ENCODE peak calls at places on chromosomes 6 and 20, in ten cellular contexts. S is neural progenitor cell; L is brain microvascular endothelial cell; Y is stimulated activated CD8-positive, alpha-beta memory T cell treated with anti-CD3 and anti-CD28 coated beads, Interleukin-12 subunit alpha, Interleukin-12 subunit beta, amount 100 ng/mL, for 1 hour; H is heart right ventricle; W is GF-D8; N is progenitor cell of endocrine pancreas; G is caudate nucleus; E is NCI-H345; K is naive thymus-derived CD8-positive, alpha-beta T cell. T is an unnamed sample.

GRCh38 chr6:14713008-14713452 is 532.8 kb upstream of the JARID2 start:
- DNase-seq in S (no peak), L (peak), Y (no peak), H (peak), W (no peak), N (no peak), G (no peak), E (no peak), K (no peak), T (peak)

GRCh38 chr6:169189227-169189626 is 64.4 kb downstream of the THBS2 start:
- DNase-seq in S (no peak), L (no peak), Y (no peak), H (no peak), W (no peak), N (no peak), G (no peak), E (peak), K (no peak), T (no peak)

GRCh38 chr6:159203304-159204005 is 34.3 kb downstream of the FNDC1 start:
- DNase-seq in S (no peak), L (peak), Y (no peak), H (no peak), W (no peak), N (no peak), G (no peak), E (no peak), K (no peak), T (no peak)

GRCh38 chr20:36063916-36064660 is 90.5 kb upstream of the EPB41L1 start:
- DNase-seq in S (no peak), L (no peak), Y (no peak), H (no peak), W (no peak), N (no peak), G (no peak), E (peak), K (no peak), T (no peak)

GRCh38 chr6:89411269-89412070 is 603 bp downstream of the RRAGD start:
- DNase-seq in S (peak), L (no peak), Y (no peak), H (peak), W (peak), N (peak), G (peak), E (peak), K (peak), T (peak)

GRCh38 chr20:53608456-53609413 is 15.1 kb upstream of the ZNF217 start:
- DNase-seq in S (no peak), L (no peak), Y (no peak), H (peak), W (no peak), N (no peak), G (no peak), E (no peak), K (peak), T (no peak)

GRCh38 chr6:152299336-152299735 is 337.8 kb downstream of the SYNE1 start:
- DNase-seq in S (no peak), L (no peak), Y (no peak), H (no peak), W (no peak), N (no peak), G (no peak), E (no peak), K (no peak), T (no peak)

GRCh38 chr6:151869787-151870186 is 62.3 kb downstream of the ESR1 start:
- DNase-seq in S (no peak), L (no peak), Y (no peak), H (no peak), W (no peak), N (no peak), G (no peak), E (no peak), K (no peak), T (no peak)

GRCh38 chr6:33599413-33599911 is 19.4 kb upstream of the BAK1 start:
- DNase-seq in S (no peak), L (no peak), Y (no peak), H (no peak), W (no peak), N (no peak), G (no peak), E (peak), K (no peak), T (no peak)

GRCh38 chr20:51020657-51021056 is 2.2 kb downstream of the KCNG1 start:
- DNase-seq in S (peak), L (no peak), Y (no peak), H (no peak), W (no peak), N (no peak), G (no peak), E (no peak), K (no peak), T (no peak)

GRCh38 chr6:36860126-36860525 is 14.5 kb downstream of the PPIL1 start:
- DNase-seq in S (no peak), L (no peak), Y (no peak), H (no peak), W (no peak), N (no peak), G (no peak), E (no peak), K (no peak), T (no peak)

GRCh38 chr6:1613631-1614447 is 4.1 kb downstream of the FOXC1 start:
- DNase-seq in S (peak), L (no peak), Y (no peak), H (no peak), W (no peak), N (no peak), G (no peak), E (no peak), K (peak), T (no peak)

GRCh38 chr20:46701986-46702385 is 7.5 kb upstream of the SLC2A10 start:
- DNase-seq in S (no peak), L (no peak), Y (no peak), H (no peak), W (no peak), N (no peak), G (no peak), E (no peak), K (no peak), T (no peak)

GRCh38 chr6:161079566-161080262 is 88.1 kb downstream of the MAP3K4 start:
- DNase-seq in S (no peak), L (peak), Y (peak), H (no peak), W (no peak), N (no peak), G (peak), E (no peak), K (no peak), T (no peak)

GRCh38 chr6:168015492-168016175 is 18.2 kb downstream of the KIF25 start:
- DNase-seq in S (no peak), L (no peak), Y (no peak), H (no peak), W (no peak), N (no peak), G (no peak), E (no peak), K (no peak), T (no peak)

GRCh38 chr6:90293319-90293937 is 3.2 kb downstream of the BACH2 start:
- DNase-seq in S (peak), L (no peak), Y (no peak), H (no peak), W (no peak), N (no peak), G (no peak), E (no peak), K (no peak), T (no peak)

GRCh38 chr6:73579851-73580246 is 59.0 kb upstream of the EEF1A1 start:
- DNase-seq in S (no peak), L (peak), Y (no peak), H (peak), W (peak), N (no peak), G (no peak), E (no peak), K (no peak), T (peak)

GRCh38 chr20:54510546-54511129 is 35.2 kb downstream of the DOK5 start:
- DNase-seq in S (peak), L (no peak), Y (no peak), H (peak), W (no peak), N (no peak), G (peak), E (no peak), K (no peak), T (no peak)

GRCh38 chr6:41713161-41713649 is 22.2 kb downstream of the TFEB start:
- DNase-seq in S (no peak), L (no peak), Y (no peak), H (peak), W (no peak), N (no peak), G (peak), E (no peak), K (no peak), T (no peak)

GRCh38 chr6:151240861-151241642 is 1.3 kb downstream of the AKAP12 start:
- DNase-seq in S (peak), L (peak), Y (no peak), H (peak), W (no peak), N (peak), G (peak), E (peak), K (no peak), T (peak)

GRCh38 chr20:9103955-9104354 is 35.1 kb downstream of the PLCB4 start:
- DNase-seq in S (no peak), L (no peak), Y (no peak), H (no peak), W (no peak), N (no peak), G (no peak), E (no peak), K (no peak), T (no peak)

GRCh38 chr20:50824137-50824536 is 29.3 kb downstream of the BCAS4 start:
- DNase-seq in S (no peak), L (peak), Y (no peak), H (no peak), W (no peak), N (no peak), G (no peak), E (no peak), K (no peak), T (no peak)

GRCh38 chr6:142262231-142262630 is 39.6 kb upstream of the ADGRG6 start:
- DNase-seq in S (no peak), L (no peak), Y (no peak), H (no peak), W (no peak), N (no peak), G (no peak), E (no peak), K (no peak), T (no peak)

GRCh38 chr20:50333856-50334255 is 143.2 kb downstream of the CEBPB start:
- DNase-seq in S (no peak), L (peak), Y (no peak), H (no peak), W (no peak), N (no peak), G (no peak), E (no peak), K (peak), T (no peak)

GRCh38 chr6:110285306-110286060 is 72.7 kb downstream of the METTL24 start:
- DNase-seq in S (no peak), L (no peak), Y (no peak), H (no peak), W (no peak), N (no peak), G (no peak), E (no peak), K (no peak), T (no peak)

GRCh38 chr6:16331328-16332174 is 93.2 kb downstream of the GMPR start:
- DNase-seq in S (peak), L (peak), Y (peak), H (peak), W (peak), N (peak), G (peak), E (peak), K (peak), T (peak)

T was measured in hippocampal formation.